ENCODE peak calls at places on chromosomes 7 and 10, in five cellular contexts. T is A549, S is HepG2, A is IMR-90, L is K562. G is an unnamed sample.

GRCh38 chr10:34164029-34164428 is 651.1 kb downstream of the PARD3 start:
- DNase-seq in T (no peak), S (peak), A (no peak), L (no peak), G (no peak)

GRCh38 chr7:100127866-100128601 is 1.3 kb downstream of the MBLAC1 start:
- DNase-seq in T (no peak), S (no peak), A (no peak), L (peak), G (peak)

GRCh38 chr10:126175586-126176258 is 212.6 kb downstream of the ADAM12 start:
- DNase-seq in T (no peak), S (no peak), A (no peak), L (no peak), G (no peak)

GRCh38 chr7:135745702-135746312 is 2.8 kb downstream of the FAM180A start:
- DNase-seq in T (peak), S (no peak), A (peak), L (no peak), G (no peak)

GRCh38 chr10:3265081-3265480 is 92.5 kb upstream of the PITRM1 start:
- DNase-seq in T (no peak), S (no peak), A (peak), L (no peak), G (no peak)

GRCh38 chr7:102306916-102307677 is 20.4 kb downstream of the SH2B2 start:
- DNase-seq in T (no peak), S (peak), A (peak), L (no peak), G (peak)

GRCh38 chr7:19964198-19964597 is 190.8 kb upstream of the TMEM196 start:
- DNase-seq in T (no peak), S (no peak), A (no peak), L (no peak), G (no peak)

GRCh38 chr10:115417585-115418265 is 324.6 kb downstream of the ATRNL1 start:
- DNase-seq in T (peak), S (peak), A (peak), L (no peak), G (peak)

GRCh38 chr10:58137813-58138212 is 129.9 kb downstream of the IPMK start:
- DNase-seq in T (no peak), S (no peak), A (no peak), L (no peak), G (no peak)

GRCh38 chr10:30353851-30354250 is 4.8 kb upstream of the MTPAP start:
- DNase-seq in T (no peak), S (no peak), A (peak), L (no peak), G (no peak)

GRCh38 chr7:80781561-80781979 is 137.3 kb downstream of the SEMA3C start:
- DNase-seq in T (no peak), S (no peak), A (peak), L (no peak), G (no peak)

GRCh38 chr10:71512794-71513379 is 116.2 kb downstream of the CDH23 start:
- DNase-seq in T (no peak), S (peak), A (no peak), L (no peak), G (no peak)

GRCh38 chr7:135147899-135148721 is at the start of gene TMEM140:
- DNase-seq in T (no peak), S (peak), A (peak), L (no peak), G (no peak)

GRCh38 chr10:48705407-48705938 is 20.8 kb downstream of the WDFY4 start:
- DNase-seq in T (no peak), S (no peak), A (no peak), L (no peak), G (no peak)

GRCh38 chr7:146575903-146576302 is 459.3 kb downstream of the CNTNAP2 start:
- DNase-seq in T (no peak), S (no peak), A (no peak), L (no peak), G (no peak)

GRCh38 chr10:110843031-110843430 is 28.7 kb upstream of the PDCD4 start:
- DNase-seq in T (no peak), S (no peak), A (no peak), L (no peak), G (no peak)

GRCh38 chr10:78749200-78749599 is 319.6 kb upstream of the ZMIZ1 start:
- DNase-seq in T (no peak), S (no peak), A (no peak), L (no peak), G (no peak)

GRCh38 chr7:30795161-30795943 is 24.1 kb downstream of the MINDY4 start:
- DNase-seq in T (no peak), S (no peak), A (no peak), L (no peak), G (no peak)

GRCh38 chr10:59881640-59882039 is 24.7 kb downstream of the CCDC6 start:
- DNase-seq in T (no peak), S (no peak), A (no peak), L (no peak), G (no peak)

GRCh38 chr10:98486421-98486820 is 39.7 kb upstream of the HPS1 start:
- DNase-seq in T (no peak), S (no peak), A (peak), L (no peak), G (no peak)

DNA sequence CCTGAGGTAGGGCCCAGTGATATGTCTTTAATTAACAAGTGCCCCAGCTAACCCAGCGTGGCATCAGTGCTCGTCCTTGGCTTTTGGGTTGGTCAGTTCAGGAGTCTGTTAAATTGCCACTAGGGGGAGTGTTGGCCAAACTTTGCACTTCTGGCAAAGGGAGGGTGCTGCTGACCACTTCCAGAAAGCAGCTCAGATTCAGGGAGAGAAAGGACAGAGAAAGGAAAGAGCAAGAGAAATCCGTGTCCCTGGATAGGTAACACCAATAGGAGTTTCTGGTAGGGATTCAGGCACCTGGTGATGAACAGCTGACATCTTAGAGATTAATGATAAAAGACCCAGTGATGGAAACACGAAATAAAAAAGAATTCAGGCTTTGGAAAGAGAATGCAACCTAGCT is 243.1 kb upstream of the AOAH start:
- DNase-seq in T (peak), S (peak), A (peak), L (peak), G (peak)
- TF ChIP-seq MAFK in T (no peak), S (no peak), A (no peak), L (no peak), G (no peak)

DNA sequence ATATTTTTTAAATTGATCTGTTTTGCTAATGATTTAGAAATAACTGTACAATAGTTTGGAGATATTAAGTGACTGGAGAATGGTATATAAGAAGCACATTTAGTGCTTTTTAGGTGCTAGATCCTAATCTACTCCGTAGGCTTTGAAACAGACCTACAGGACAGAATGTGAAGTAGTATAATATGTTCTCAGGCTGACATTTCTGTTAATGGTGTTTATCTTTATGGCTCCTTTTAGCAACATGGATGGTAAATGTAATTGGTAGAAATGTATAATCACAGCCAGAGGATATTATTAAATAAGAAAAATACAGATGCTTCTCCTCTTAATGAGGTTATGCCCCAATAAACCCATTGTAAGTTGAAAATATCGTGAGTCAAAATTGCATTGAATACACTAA is 30.6 kb upstream of the CCDC7 start:
- DNase-seq in T (no peak), S (no peak), A (no peak), L (no peak), G (no peak)
- TF ChIP-seq MAFK in T (no peak), S (no peak), A (no peak), L (no peak), G (no peak)

DNA sequence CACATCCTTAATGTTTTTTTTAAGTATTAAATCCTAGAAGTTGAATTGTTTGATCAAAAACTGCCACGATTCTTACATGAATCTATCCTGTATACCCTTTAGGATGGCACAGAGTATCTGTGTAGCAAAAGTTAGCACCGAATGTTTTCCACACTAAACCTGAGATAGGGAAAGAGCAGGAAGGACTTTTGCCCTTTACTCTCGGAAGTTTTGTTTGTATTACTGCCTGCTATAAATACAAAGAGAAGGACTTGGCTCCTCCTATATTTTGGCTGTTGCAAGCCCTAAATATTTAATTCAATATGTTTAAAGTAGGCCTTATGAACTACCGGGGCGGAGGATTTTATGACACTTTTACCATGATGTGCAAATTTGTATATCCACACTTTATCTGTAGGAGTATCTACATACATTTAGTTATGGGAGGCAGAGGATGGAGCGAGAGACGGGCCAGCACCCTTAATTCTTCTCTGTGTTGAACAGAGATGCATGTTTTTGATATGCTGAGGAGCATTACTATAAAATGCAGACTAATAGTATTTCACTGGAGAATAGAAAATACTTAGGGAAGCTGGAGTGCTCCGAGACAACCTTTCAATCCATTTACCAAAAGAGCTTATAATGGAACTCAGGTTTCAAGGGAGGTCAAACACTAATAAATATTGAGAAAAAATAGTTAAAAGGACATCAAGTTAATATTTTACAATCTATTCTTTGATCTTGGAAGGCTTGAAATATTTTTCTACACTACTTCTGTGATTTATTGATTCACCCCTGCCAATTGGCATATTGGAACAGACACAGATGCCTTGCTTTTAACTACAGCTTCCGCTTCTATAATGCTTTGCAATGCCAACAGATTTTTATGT is 97.4 kb downstream of the CHN2 start:
- DNase-seq in T (no peak), S (peak), A (no peak), L (no peak), G (no peak)
- TF ChIP-seq MAFK in T (no peak), S (peak), A (no peak), L (no peak), G (no peak)

GRCh38 chr7:28904539-28905143 is 53.5 kb downstream of the TRIL start:
- DNase-seq in T (no peak), S (no peak), A (no peak), L (no peak), G (no peak)
- TF ChIP-seq MAFK in T (no peak), S (no peak), A (no peak), L (no peak), G (no peak)

GRCh38 chr10:103800789-103801540 is 54.4 kb downstream of the SH3PXD2A start:
- DNase-seq in T (no peak), S (peak), A (peak), L (no peak), G (no peak)
- TF ChIP-seq MAFK in T (no peak), S (no peak), A (peak), L (no peak), G (no peak)